ENCODE peak calls at places on chromosomes 5 and 9, in four cellular contexts. Z, C, R and D are unnamed samples.

GRCh38 chr5:175129619-175130018 is 314.4 kb downstream of the DRD1 start:
- DNase-seq in Z (no peak), C (no peak), R (no peak), D (no peak)

GRCh38 chr5:105218018-105218417 is 1655.4 kb upstream of the NUDT12 start:
- DNase-seq in Z (no peak), C (no peak), R (no peak), D (no peak)

GRCh38 chr9:89923961-89924504 is 319.2 kb downstream of the GADD45G start:
- DNase-seq in Z (no peak), C (no peak), R (no peak), D (no peak)

GRCh38 chr9:31697956-31698355 is 686.5 kb upstream of the ACO1 start:
- DNase-seq in Z (no peak), C (no peak), R (no peak), D (no peak)

GRCh38 chr9:72906810-72907209 is 46.0 kb downstream of the ALDH1A1 start:
- DNase-seq in Z (no peak), C (no peak), R (no peak), D (no peak)

GRCh38 chr9:133306242-133307194 is 29.5 kb downstream of the SURF6 start:
- DNase-seq in Z (no peak), C (no peak), R (no peak), D (no peak)

GRCh38 chr5:150583541-150584225 is 56.8 kb upstream of the SYNPO start:
- DNase-seq in Z (no peak), C (no peak), R (no peak), D (no peak)

GRCh38 chr5:64201986-64202385 is 36.3 kb downstream of the RNF180 start:
- DNase-seq in Z (no peak), C (no peak), R (no peak), D (no peak)

GRCh38 chr9:86122309-86122708 is 23.0 kb upstream of the GOLM1 start:
- DNase-seq in Z (no peak), C (no peak), R (no peak), D (no peak)

GRCh38 chr9:135514342-135515082 is 6.7 kb upstream of the LCN1 start:
- DNase-seq in Z (no peak), C (no peak), R (no peak), D (no peak)

GRCh38 chr5:90996089-90996488 is 387.0 kb downstream of the ARRDC3 start:
- DNase-seq in Z (no peak), C (no peak), R (no peak), D (no peak)

GRCh38 chr5:5533927-5534326 is 111.5 kb downstream of the ICE1 start:
- DNase-seq in Z (no peak), C (no peak), R (no peak), D (no peak)

GRCh38 chr5:17223375-17224185 is 6.1 kb downstream of the BASP1 start:
- DNase-seq in Z (no peak), C (no peak), R (no peak), D (peak)

GRCh38 chr5:34655354-34655991 is 655 bp upstream of the RAI14 start:
- DNase-seq in Z (peak), C (peak), R (no peak), D (peak)

GRCh38 chr5:1007221-1007680 is 1.4 kb upstream of the NKD2 start:
- DNase-seq in Z (no peak), C (no peak), R (no peak), D (no peak)

GRCh38 chr9:120755827-120756434 is 37.3 kb downstream of the FBXW2 start:
- DNase-seq in Z (no peak), C (peak), R (peak), D (no peak)

GRCh38 chr9:71740199-71740598 is 28.1 kb downstream of the CEMIP2 start:
- DNase-seq in Z (no peak), C (no peak), R (no peak), D (no peak)

GRCh38 chr5:126852916-126853315 is 76.0 kb downstream of the LMNB1 start:
- DNase-seq in Z (no peak), C (no peak), R (no peak), D (no peak)

GRCh38 chr5:43041669-43042175 is 1.6 kb upstream of the ANXA2R start:
- DNase-seq in Z (peak), C (peak), R (no peak), D (no peak)

GRCh38 chr5:152072076-152072475 is 147.4 kb upstream of the GLRA1 start:
- DNase-seq in Z (no peak), C (no peak), R (no peak), D (no peak)

GRCh38 chr9:120435066-120435465 is 144.9 kb downstream of the CDK5RAP2 start:
- DNase-seq in Z (no peak), C (peak), R (no peak), D (no peak)

GRCh38 chr9:120933310-120934044 is 6.9 kb upstream of the TRAF1 start:
- DNase-seq in Z (no peak), C (no peak), R (no peak), D (no peak)

GRCh38 chr9:23819403-23819802 is 6.6 kb downstream of the ELAVL2 start:
- DNase-seq in Z (no peak), C (no peak), R (no peak), D (no peak)

GRCh38 chr5:113367586-113367985 is 67.2 kb downstream of the TSSK1B start:
- DNase-seq in Z (no peak), C (no peak), R (no peak), D (no peak)

GRCh38 chr5:132267931-132268501 is 10.5 kb downstream of the PDLIM4 start:
- DNase-seq in Z (peak), C (no peak), R (no peak), D (no peak)

GRCh38 chr9:115717298-115717697 is 436.3 kb upstream of the PAPPA start:
- DNase-seq in Z (no peak), C (peak), R (no peak), D (no peak)

GRCh38 chr9:101995231-101995630 is 256.8 kb upstream of the GRIN3A start:
- DNase-seq in Z (no peak), C (no peak), R (no peak), D (no peak)

GRCh38 chr5:33781286-33781685 is 110.5 kb downstream of the ADAMTS12 start:
- DNase-seq in Z (no peak), C (peak), R (no peak), D (no peak)

GRCh38 chr5:159451197-159452052 is 121.1 kb upstream of the IL12B start:
- DNase-seq in Z (no peak), C (peak), R (no peak), D (no peak)

GRCh38 chr9:69276775-69277174 is 48.2 kb upstream of the ENTREP1 start:
- DNase-seq in Z (no peak), C (no peak), R (no peak), D (no peak)

GRCh38 chr5:75265731-75266130 is 29.1 kb upstream of the ANKRD31 start:
- DNase-seq in Z (no peak), C (peak), R (no peak), D (no peak)

GRCh38 chr5:7663808-7664207 is 187.1 kb downstream of the CFAP90 start:
- DNase-seq in Z (no peak), C (no peak), R (no peak), D (no peak)

GRCh38 chr5:37197340-37198050 is 51.7 kb downstream of the CPLANE1 start:
- DNase-seq in Z (no peak), C (no peak), R (no peak), D (no peak)

GRCh38 chr5:154575869-154576806 is 98.1 kb upstream of the HAND1 start:
- DNase-seq in Z (no peak), C (no peak), R (no peak), D (peak)

GRCh38 chr5:31554552-31554951 is 22.5 kb downstream of the C5orf22 start:
- DNase-seq in Z (no peak), C (no peak), R (no peak), D (no peak)